ENCODE peak calls at places on chromosomes 4 and X, in five cellular contexts. One of them, this sample, is unnamed.

GRCh38 chr4:17557880-17558279 is 19.1 kb upstream of the LAP3 start:
- DNase-seq in stomach: no peak
- DNase-seq in Peyer's patch: no peak
- DNase-seq in tibial artery: no peak
- DNase-seq in vagina: no peak
- DNase-seq in this sample: no peak

GRCh38 chr4:42617030-42617429 is 39.9 kb downstream of the ATP8A1 start:
- DNase-seq in stomach: no peak
- DNase-seq in Peyer's patch: no peak
- DNase-seq in tibial artery: no peak
- DNase-seq in vagina: no peak
- DNase-seq in this sample: no peak

GRCh38 chrX:2824886-2825285 is 3.8 kb upstream of the GYG2 start:
- DNase-seq in stomach: no peak
- DNase-seq in Peyer's patch: no peak
- DNase-seq in tibial artery: no peak
- DNase-seq in vagina: no peak
- DNase-seq in this sample: no peak

GRCh38 chr4:110096406-110096805 is 102.0 kb downstream of the ELOVL6 start:
- DNase-seq in stomach: no peak
- DNase-seq in Peyer's patch: no peak
- DNase-seq in tibial artery: no peak
- DNase-seq in vagina: no peak
- DNase-seq in this sample: no peak

GRCh38 chrX:129706395-129707072 is 32.2 kb upstream of the XPNPEP2 start:
- DNase-seq in stomach: peak; percentile 45
- DNase-seq in Peyer's patch: no peak
- DNase-seq in tibial artery: peak; percentile 41
- DNase-seq in vagina: no peak
- DNase-seq in this sample: no peak

GRCh38 chr4:158721680-158722079 is 1.5 kb downstream of the PPID start:
- DNase-seq in stomach: no peak
- DNase-seq in Peyer's patch: no peak
- DNase-seq in tibial artery: no peak
- DNase-seq in vagina: no peak
- DNase-seq in this sample: no peak

GRCh38 chr4:88937081-88937480 is 119.9 kb downstream of the FAM13A start:
- DNase-seq in stomach: no peak
- DNase-seq in Peyer's patch: no peak
- DNase-seq in tibial artery: no peak
- DNase-seq in vagina: no peak
- DNase-seq in this sample: no peak

GRCh38 chr4:56655209-56655626 is 25.9 kb downstream of the HOPX start:
- DNase-seq in stomach: no peak
- DNase-seq in Peyer's patch: peak; percentile 58
- DNase-seq in tibial artery: no peak
- DNase-seq in vagina: no peak
- DNase-seq in this sample: no peak

GRCh38 chr4:58301384-58301783 is 1191.2 kb upstream of the IGFBP7 start:
- DNase-seq in stomach: no peak
- DNase-seq in Peyer's patch: no peak
- DNase-seq in tibial artery: no peak
- DNase-seq in vagina: no peak
- DNase-seq in this sample: no peak

GRCh38 chrX:108261541-108262218 is 170.1 kb downstream of the ATG4A start:
- DNase-seq in stomach: no peak
- DNase-seq in Peyer's patch: no peak
- DNase-seq in tibial artery: no peak
- DNase-seq in vagina: peak; percentile 40
- DNase-seq in this sample: no peak

GRCh38 chr4:52202251-52202779 is 151.2 kb downstream of the SPATA18 start:
- DNase-seq in stomach: no peak
- DNase-seq in Peyer's patch: no peak
- DNase-seq in tibial artery: no peak
- DNase-seq in vagina: no peak
- DNase-seq in this sample: no peak

GRCh38 chr4:155899891-155900290 is 3.6 kb upstream of the TDO2 start:
- DNase-seq in stomach: no peak
- DNase-seq in Peyer's patch: no peak
- DNase-seq in tibial artery: no peak
- DNase-seq in vagina: no peak
- DNase-seq in this sample: no peak

GRCh38 chr4:142331132-142331531 is 515.0 kb downstream of the INPP4B start:
- DNase-seq in stomach: no peak
- DNase-seq in Peyer's patch: no peak
- DNase-seq in tibial artery: no peak
- DNase-seq in vagina: no peak
- DNase-seq in this sample: no peak

GRCh38 chr4:77100234-77100633 is 24.4 kb upstream of the CCNI start:
- DNase-seq in stomach: no peak
- DNase-seq in Peyer's patch: no peak
- DNase-seq in tibial artery: no peak
- DNase-seq in vagina: no peak
- DNase-seq in this sample: no peak

GRCh38 chr4:86845593-86845992 is 3.6 kb downstream of the SLC10A6 start:
- DNase-seq in stomach: no peak
- DNase-seq in Peyer's patch: no peak
- DNase-seq in tibial artery: no peak
- DNase-seq in vagina: no peak
- DNase-seq in this sample: no peak

GRCh38 chr4:115293093-115293462 is 179.7 kb upstream of the NDST4 start:
- DNase-seq in stomach: no peak
- DNase-seq in Peyer's patch: no peak
- DNase-seq in tibial artery: no peak
- DNase-seq in vagina: no peak
- DNase-seq in this sample: no peak

GRCh38 chr4:173528378-173529321 is 1.4 kb downstream of the HAND2 start:
- DNase-seq in stomach: no peak
- DNase-seq in Peyer's patch: no peak
- DNase-seq in tibial artery: no peak
- DNase-seq in vagina: peak; percentile 84
- DNase-seq in this sample: no peak

GRCh38 chr4:169384741-169385140 is 114.0 kb upstream of the SH3RF1 start:
- DNase-seq in stomach: no peak
- DNase-seq in Peyer's patch: no peak
- DNase-seq in tibial artery: no peak
- DNase-seq in vagina: no peak
- DNase-seq in this sample: no peak

GRCh38 chrX:30713061-30713525 is 59.9 kb downstream of the GK start:
- DNase-seq in stomach: peak; percentile 46
- DNase-seq in Peyer's patch: no peak
- DNase-seq in tibial artery: peak; percentile 45
- DNase-seq in vagina: no peak
- DNase-seq in this sample: peak; percentile 62

GRCh38 chr4:73523126-73523525 is 41.6 kb downstream of the AFM start:
- DNase-seq in stomach: no peak
- DNase-seq in Peyer's patch: no peak
- DNase-seq in tibial artery: no peak
- DNase-seq in vagina: no peak
- DNase-seq in this sample: no peak
- TF ChIP-seq CTCF in stomach: no peak
- TF ChIP-seq CTCF in Peyer's patch: no peak
- TF ChIP-seq CTCF in tibial artery: no peak
- TF ChIP-seq CTCF in vagina: no peak
- TF ChIP-seq CTCF in this sample: no peak

DNA sequence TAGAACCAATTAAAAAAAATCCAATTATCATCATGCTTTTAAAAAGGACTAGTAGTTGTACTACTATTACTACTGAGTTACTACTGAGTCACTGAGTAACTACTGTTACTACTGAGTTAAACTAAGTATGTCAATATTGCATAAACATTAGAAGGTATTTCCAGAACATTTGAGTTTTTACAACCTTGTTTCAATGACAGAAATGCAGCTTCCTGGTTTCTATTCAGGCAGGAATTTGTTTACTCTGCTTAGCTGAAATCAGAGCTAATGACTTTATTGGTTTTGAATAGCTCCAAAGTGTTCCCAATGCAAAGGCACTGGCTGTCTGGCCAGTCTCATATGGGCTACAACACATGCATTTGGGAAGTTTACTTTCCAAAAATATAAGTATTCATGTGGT is 12.1 kb downstream of the RPS6KA6 start:
- DNase-seq in stomach: no peak
- DNase-seq in Peyer's patch: no peak
- DNase-seq in tibial artery: no peak
- DNase-seq in vagina: no peak
- DNase-seq in this sample: no peak
- H3K27me3 ChIP-seq in stomach: no peaks in the 10 kb centered on the region
- H3K27me3 ChIP-seq in Peyer's patch: no peaks in the 10 kb centered on the region
- H3K27me3 ChIP-seq in tibial artery: no peaks in the 10 kb centered on the region
- H3K27me3 ChIP-seq in vagina: no peaks in the 10 kb centered on the region
- H3K27me3 ChIP-seq in this sample: no peaks in the 10 kb centered on the region

GRCh38 chrX:39653656-39654055 is 444.1 kb downstream of the BCOR start:
- DNase-seq in stomach: no peak
- DNase-seq in Peyer's patch: no peak
- DNase-seq in tibial artery: no peak
- DNase-seq in vagina: no peak
- DNase-seq in this sample: no peak
- H3K4me3 ChIP-seq in stomach: no peak overlapping the region
- H3K4me3 ChIP-seq in Peyer's patch: no peak overlapping the region
- H3K4me3 ChIP-seq in tibial artery: no peak overlapping the region
- H3K4me3 ChIP-seq in vagina: no peak overlapping the region
- H3K4me3 ChIP-seq in this sample: no peak overlapping the region

GRCh38 chr4:20418865-20419451 is 167.3 kb downstream of the SLIT2 start:
- DNase-seq in stomach: no peak
- DNase-seq in Peyer's patch: no peak
- DNase-seq in tibial artery: no peak
- DNase-seq in vagina: no peak
- DNase-seq in this sample: peak; percentile 24
- TF ChIP-seq CTCF in stomach: no peak
- TF ChIP-seq CTCF in Peyer's patch: peak; percentile 74
- TF ChIP-seq CTCF in tibial artery: peak; percentile 31
- TF ChIP-seq CTCF in vagina: no peak
- TF ChIP-seq CTCF in this sample: peak; percentile 64

GRCh38 chrX:138487866-138488265 is 223.7 kb downstream of the FGF13 start:
- DNase-seq in stomach: no peak
- DNase-seq in Peyer's patch: no peak
- DNase-seq in tibial artery: no peak
- DNase-seq in vagina: no peak
- DNase-seq in this sample: no peak

GRCh38 chrX:138481649-138482048 is 229.9 kb downstream of the FGF13 start:
- DNase-seq in stomach: no peak
- DNase-seq in Peyer's patch: no peak
- DNase-seq in tibial artery: no peak
- DNase-seq in vagina: peak; percentile 69
- DNase-seq in this sample: no peak

GRCh38 chrX:138485767-138486166 is 225.8 kb downstream of the FGF13 start:
- DNase-seq in stomach: no peak
- DNase-seq in Peyer's patch: no peak
- DNase-seq in tibial artery: no peak
- DNase-seq in vagina: no peak
- DNase-seq in this sample: no peak

GRCh38 chrX:138485224-138485623 is 226.3 kb downstream of the FGF13 start:
- DNase-seq in stomach: no peak
- DNase-seq in Peyer's patch: no peak
- DNase-seq in tibial artery: no peak
- DNase-seq in vagina: no peak
- DNase-seq in this sample: no peak

GRCh38 chrX:138484451-138484850 is 227.1 kb downstream of the FGF13 start:
- DNase-seq in stomach: no peak
- DNase-seq in Peyer's patch: no peak
- DNase-seq in tibial artery: no peak
- DNase-seq in vagina: no peak
- DNase-seq in this sample: no peak
- H3K27me3 ChIP-seq in stomach: no peaks in the 10 kb centered on the region
- H3K27me3 ChIP-seq in Peyer's patch: no peaks in the 10 kb centered on the region
- H3K27me3 ChIP-seq in tibial artery: no peaks in the 10 kb centered on the region
- H3K27me3 ChIP-seq in vagina: no peaks in the 10 kb centered on the region
- H3K27me3 ChIP-seq in this sample: no peaks in the 10 kb centered on the region

GRCh38 chr4:54061873-54062272 is 2.5 kb downstream of the CHIC2 start:
- DNase-seq in stomach: no peak
- DNase-seq in Peyer's patch: no peak
- DNase-seq in tibial artery: no peak
- DNase-seq in vagina: no peak
- DNase-seq in this sample: no peak
- H3K4me3 ChIP-seq in stomach: peak overlapping the region; percentile 72
- H3K4me3 ChIP-seq in Peyer's patch: peak overlapping the region; percentile 84
- H3K4me3 ChIP-seq in tibial artery: peak overlapping the region; percentile 90
- H3K4me3 ChIP-seq in vagina: peak overlapping the region; percentile 94
- H3K4me3 ChIP-seq in this sample: no peak overlapping the region

GRCh38 chr4:34280131-34280530 is 1964.2 kb downstream of the ARAP2 start:
- DNase-seq in stomach: no peak
- DNase-seq in Peyer's patch: no peak
- DNase-seq in tibial artery: no peak
- DNase-seq in vagina: no peak
- DNase-seq in this sample: no peak

GRCh38 chr4:34281826-34282225 is 1962.5 kb downstream of the ARAP2 start:
- DNase-seq in stomach: no peak
- DNase-seq in Peyer's patch: no peak
- DNase-seq in tibial artery: no peak
- DNase-seq in vagina: no peak
- DNase-seq in this sample: no peak

DNA sequence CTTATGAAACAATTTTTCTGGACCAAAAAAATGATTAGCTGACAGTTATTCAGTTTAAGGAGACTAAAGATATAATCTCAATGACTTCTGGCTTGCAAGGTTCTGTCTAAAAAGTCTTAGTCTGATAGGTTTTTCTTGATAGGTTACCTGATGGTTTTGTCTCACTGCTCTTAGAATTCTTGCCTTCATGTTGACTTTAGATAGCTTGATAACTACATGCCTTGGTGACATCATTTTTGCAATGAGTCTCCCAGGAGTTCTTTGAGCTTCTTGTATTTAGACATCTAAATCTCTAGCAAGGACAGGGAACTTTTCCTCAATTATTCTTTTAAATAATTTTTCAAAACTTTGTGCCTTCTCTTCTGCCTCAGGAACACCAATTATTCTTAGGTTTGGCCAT is 1965.3 kb downstream of the ARAP2 start:
- DNase-seq in stomach: no peak
- DNase-seq in Peyer's patch: no peak
- DNase-seq in tibial artery: no peak
- DNase-seq in vagina: no peak
- DNase-seq in this sample: no peak
- TF ChIP-seq CTCF in stomach: no peak
- TF ChIP-seq CTCF in Peyer's patch: no peak
- TF ChIP-seq CTCF in tibial artery: no peak
- TF ChIP-seq CTCF in vagina: no peak
- TF ChIP-seq CTCF in this sample: no peak

DNA sequence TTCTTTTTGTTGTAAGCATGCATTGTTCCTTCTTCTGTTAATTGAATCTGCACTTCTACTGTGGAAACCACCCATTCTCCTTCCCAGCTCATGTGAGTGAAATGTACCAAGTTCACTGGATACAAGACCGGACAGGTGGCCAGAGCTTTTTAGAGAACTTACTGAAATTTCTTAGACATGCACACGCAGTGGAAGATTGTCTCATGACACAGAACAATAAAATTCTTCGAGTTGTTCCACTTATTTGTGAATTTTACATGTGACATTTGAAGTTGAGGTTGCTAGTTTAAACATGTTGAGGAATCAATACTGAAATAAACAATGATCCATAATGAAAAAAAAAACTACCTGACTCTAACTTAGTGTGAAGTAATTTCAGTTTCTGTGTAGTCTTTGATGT is 568.0 kb downstream of the TECRL start:
- DNase-seq in stomach: no peak
- DNase-seq in Peyer's patch: no peak
- DNase-seq in tibial artery: no peak
- DNase-seq in vagina: no peak
- DNase-seq in this sample: no peak
- H3K27me3 ChIP-seq in stomach: no peaks in the 10 kb centered on the region
- H3K27me3 ChIP-seq in Peyer's patch: no peaks in the 10 kb centered on the region
- H3K27me3 ChIP-seq in tibial artery: no peaks in the 10 kb centered on the region
- H3K27me3 ChIP-seq in vagina: no peaks in the 10 kb centered on the region
- H3K27me3 ChIP-seq in this sample: no peaks in the 10 kb centered on the region

GRCh38 chr4:11426716-11427115 is 2.0 kb downstream of the HS3ST1 start:
- DNase-seq in stomach: no peak
- DNase-seq in Peyer's patch: no peak
- DNase-seq in tibial artery: no peak
- DNase-seq in vagina: no peak
- DNase-seq in this sample: no peak
- H3K4me3 ChIP-seq in stomach: peak overlapping the region; percentile 63
- H3K4me3 ChIP-seq in Peyer's patch: no peak overlapping the region
- H3K4me3 ChIP-seq in tibial artery: peak overlapping the region; percentile 53
- H3K4me3 ChIP-seq in vagina: peak overlapping the region; percentile 49
- H3K4me3 ChIP-seq in this sample: no peak overlapping the region